ENCODE peak calls at places on chromosomes 11 and 22, in seven cellular contexts. Q is CD8-positive, alpha-beta memory T cell; T is pancreas; B is psoas muscle; L is aorta; H is body of pancreas; S is IMR-90. R is an unnamed sample. For H3K36me3 and H3K9me3, the result is how much of the 10 kb centered on the place peaks cover.

GRCh38 chr22:24441406-24442351 is 14.3 kb downstream of the ADORA2A start:
- DNase-seq in T (no peak), S (no peak), B (no peak), H (no peak), Q (no peak), L (peak), R (no peak)

GRCh38 chr11:37177721-37178120 is 579.7 kb upstream of the RAG2 start:
- DNase-seq in Q (no peak), H (no peak), L (no peak), T (no peak), B (no peak), S (no peak), R (no peak)

GRCh38 chr11:114044042-114044871 is 15.3 kb upstream of the ZBTB16 start:
- DNase-seq in H (no peak), Q (no peak), L (no peak), T (no peak), B (no peak), S (no peak), R (no peak)

GRCh38 chr11:2975594-2975993 is 16.5 kb downstream of the NAP1L4 start:
- DNase-seq in T (no peak), Q (peak), S (peak), L (no peak), H (peak), B (no peak), R (no peak)

GRCh38 chr22:39954584-39955055 is 5.6 kb upstream of the TMA7B start:
- DNase-seq in H (no peak), Q (no peak), L (no peak), T (no peak), B (no peak), S (peak), R (no peak)

GRCh38 chr22:36238348-36239149 is 778 bp downstream of the APOL2 start:
- DNase-seq in Q (no peak), S (no peak), B (peak), T (peak), L (no peak), H (peak), R (no peak)

GRCh38 chr11:62420882-62421281 is 2.0 kb downstream of the SCGB1A1 start:
- DNase-seq in L (no peak), H (no peak), T (no peak), S (no peak), B (no peak), Q (no peak), R (no peak)

GRCh38 chr22:36930041-36930935 is 16.9 kb downstream of the CSF2RB start:
- DNase-seq in L (no peak), B (no peak), H (no peak), T (no peak), S (no peak), Q (no peak), R (no peak)

GRCh38 chr22:41191467-41191866 is 13.6 kb upstream of the L3MBTL2 start:
- DNase-seq in B (no peak), S (no peak), H (no peak), Q (no peak), T (no peak), L (no peak), R (no peak)

GRCh38 chr11:57778318-57779037 is 16.9 kb downstream of the CTNND1 start:
- DNase-seq in S (peak), H (peak), T (peak), B (peak), Q (no peak), L (peak), R (peak)

GRCh38 chr11:104337273-104337672 is 173.3 kb upstream of the PDGFD start:
- DNase-seq in S (no peak), B (no peak), Q (no peak), H (no peak), T (no peak), L (no peak), R (no peak)

GRCh38 chr22:31272522-31273446 is 19.5 kb downstream of the PIK3IP1 start:
- DNase-seq in L (peak), Q (no peak), H (peak), S (peak), B (no peak), T (no peak), R (peak)

GRCh38 chr11:119179983-119180382 is 5.3 kb upstream of the NHERF4 start:
- DNase-seq in T (peak), L (no peak), B (no peak), Q (no peak), S (no peak), H (no peak), R (no peak)

GRCh38 chr22:50443801-50444625 is 30.8 kb downstream of the SBF1 start:
- DNase-seq in Q (no peak), L (no peak), S (no peak), B (peak), H (no peak), T (no peak), R (no peak)

GRCh38 chr11:69493931-69494821 is 12.7 kb downstream of the LINC01488 start:
- DNase-seq in B (peak), T (no peak), Q (no peak), H (no peak), L (peak), S (no peak), R (no peak)

GRCh38 chr22:19902245-19902699 is 39.3 kb upstream of the COMT start:
- DNase-seq in H (no peak), L (no peak), T (no peak), S (no peak), B (no peak), Q (no peak), R (no peak)

GRCh38 chr11:108221981-108222685 is at the start of gene NPAT:
- DNase-seq in Q (peak), B (no peak), S (no peak), L (no peak), T (no peak), H (no peak), R (no peak)

GRCh38 chr22:37304595-37305343 is 22.5 kb downstream of the CYTH4 start:
- DNase-seq in S (peak), T (no peak), Q (no peak), L (no peak), B (no peak), H (no peak), R (no peak)

GRCh38 chr11:10303558-10304363 is 1.1 kb upstream of the ADM start:
- DNase-seq in T (peak), S (peak), Q (no peak), L (peak), H (peak), B (peak), R (peak)

GRCh38 chr11:118653684-118654390 is 25.6 kb downstream of the TREH start:
- DNase-seq in T (no peak), S (no peak), L (peak), Q (no peak), H (no peak), B (no peak), R (no peak)

GRCh38 chr11:66438009-66438503 is 592 bp downstream of the MRPL11 start:
- DNase-seq in H (no peak), S (no peak), T (no peak), L (no peak), Q (no peak), B (no peak), R (no peak)

GRCh38 chr11:131195801-131196517 is 174.5 kb upstream of the NTM start:
- DNase-seq in B (no peak), H (peak), Q (no peak), S (peak), T (peak), L (no peak), R (peak)

GRCh38 chr11:19777342-19778102 is 64.9 kb downstream of the NAV2 start:
- DNase-seq in S (peak), T (peak), L (no peak), B (no peak), H (peak), Q (no peak), R (no peak)

GRCh38 chr11:130909650-130910049 is 6.6 kb downstream of the SNX19 start:
- DNase-seq in B (no peak), L (no peak), T (no peak), Q (no peak), S (peak), H (no peak), R (no peak)

GRCh38 chr11:106786251-106786650 is 232.0 kb downstream of the GUCY1A2 start:
- DNase-seq in H (no peak), L (no peak), S (no peak), T (no peak), B (no peak), Q (no peak), R (no peak)

GRCh38 chr11:27723685-27724084 is 23.4 kb upstream of the BDNF start:
- DNase-seq in L (no peak), H (no peak), T (no peak), S (peak), B (no peak), Q (no peak), R (no peak)

GRCh38 chr11:15208570-15209222 is 94.0 kb downstream of the INSC start:
- DNase-seq in T (peak), S (peak), Q (peak), B (peak), L (peak), H (peak), R (peak)

GRCh38 chr22:24088796-24089195 is 77.7 kb downstream of the CABIN1 start:
- DNase-seq in H (no peak), T (no peak), S (peak), B (no peak), L (peak), Q (no peak), R (no peak)

GRCh38 chr11:79206951-79207350 is 233.9 kb downstream of the TENM4 start:
- DNase-seq in Q (no peak), S (no peak), H (no peak), B (no peak), L (no peak), T (no peak), R (no peak)

GRCh38 chr22:44309137-44309536 is 3.6 kb downstream of the SHISAL1 start:
- DNase-seq in L (no peak), S (peak), B (peak), H (no peak), T (no peak), Q (no peak), R (peak)

GRCh38 chr11:131099013-131099412 is 182.7 kb upstream of the SNX19 start:
- DNase-seq in B (no peak), H (no peak), T (no peak), S (peak), Q (no peak), L (no peak), R (no peak)

GRCh38 chr22:46008291-46008690 is 31.3 kb upstream of the WNT7B start:
- DNase-seq in S (no peak), Q (no peak), L (no peak), T (no peak), B (peak), H (no peak), R (peak)

GRCh38 chr22:46007003-46007847 is 30.3 kb upstream of the WNT7B start:
- DNase-seq in B (peak), L (peak), Q (no peak), T (peak), H (peak), S (peak), R (peak)

GRCh38 chr22:46006379-46007002 is 29.5 kb upstream of the WNT7B start:
- DNase-seq in T (peak), B (peak), S (peak), Q (peak), H (peak), L (peak), R (peak)

GRCh38 chr22:46008836-46009596 is 32.1 kb upstream of the WNT7B start:
- DNase-seq in Q (no peak), B (peak), S (no peak), H (no peak), T (no peak), L (peak), R (peak)

GRCh38 chr22:46007848-46008261 is 30.9 kb upstream of the WNT7B start:
- DNase-seq in S (peak), L (peak), T (peak), B (peak), Q (no peak), H (peak), R (peak)
- H3K4me3 ChIP-seq in S (no peak), L (no peak), T (no peak), B (no peak), Q (no peak), H (no peak), R (peak)

GRCh38 chr11:6488342-6488741 is 7.0 kb downstream of the TIMM10B start:
- DNase-seq in H (no peak), Q (no peak), B (no peak), L (no peak), T (no peak), S (no peak), R (no peak)
- H3K36me3 ChIP-seq in H (under half), Q (under half), B (under half), L (under half), T (under half), S (under half), R (half or more)

DNA sequence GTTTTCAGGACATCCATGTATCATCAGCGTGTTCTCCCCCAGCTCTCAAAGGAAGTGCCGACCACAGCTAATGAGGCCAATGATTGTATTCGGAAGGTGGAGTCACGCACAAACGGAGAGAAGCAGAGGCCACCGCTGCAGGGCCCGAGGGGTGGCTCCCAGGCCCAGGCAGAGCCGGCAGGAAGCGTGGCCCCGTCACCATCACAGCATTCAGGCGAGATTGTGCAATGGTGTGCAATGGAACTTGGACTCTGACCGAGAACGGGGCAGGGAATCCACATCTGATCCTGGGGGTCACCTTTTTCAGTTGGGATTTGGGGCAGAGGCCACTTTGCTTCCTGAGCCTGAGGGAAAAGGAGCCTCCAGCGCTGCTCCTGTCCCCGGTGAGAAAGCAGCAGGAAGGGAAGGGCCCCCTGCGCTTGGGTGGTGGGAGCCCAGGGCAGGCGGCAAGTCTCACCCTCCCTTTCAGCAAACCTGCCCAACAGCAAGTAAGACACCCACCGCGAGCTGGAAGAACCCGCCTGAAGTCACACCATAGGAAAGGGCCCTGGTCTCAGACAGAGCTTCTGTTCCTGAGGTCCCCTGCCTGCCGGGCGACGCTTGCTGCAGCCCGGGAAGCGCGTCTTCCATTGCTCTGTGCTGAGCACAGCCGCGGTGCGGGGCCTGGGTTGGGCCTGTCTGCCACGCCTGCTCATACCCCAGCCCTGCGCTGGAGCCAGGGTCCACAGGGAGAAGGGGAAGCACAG is 1430.7 kb downstream of the BRD1 start:
- DNase-seq in L (peak), S (no peak), T (no peak), B (no peak), H (no peak), Q (no peak), R (no peak)
- H3K9me3 ChIP-seq in L (under half), S (under half), T (under half), B (under half), H (under half), Q (under half), R (under half)

GRCh38 chr22:25744694-25745093 is 2.7 kb downstream of the MYO18B start:
- DNase-seq in T (no peak), B (no peak), L (no peak), Q (no peak), S (no peak), H (no peak), R (no peak)

GRCh38 chr22:25739659-25740344 is 2.2 kb upstream of the MYO18B start:
- DNase-seq in T (no peak), B (no peak), S (no peak), H (no peak), L (no peak), Q (no peak), R (no peak)

GRCh38 chr22:25742918-25743708 is 1.1 kb downstream of the MYO18B start:
- DNase-seq in T (no peak), Q (no peak), S (no peak), B (no peak), L (no peak), H (no peak), R (no peak)

GRCh38 chr22:25745341-25746011 is 3.5 kb downstream of the MYO18B start:
- DNase-seq in L (no peak), Q (no peak), S (peak), T (no peak), B (no peak), H (no peak), R (no peak)

DNA sequence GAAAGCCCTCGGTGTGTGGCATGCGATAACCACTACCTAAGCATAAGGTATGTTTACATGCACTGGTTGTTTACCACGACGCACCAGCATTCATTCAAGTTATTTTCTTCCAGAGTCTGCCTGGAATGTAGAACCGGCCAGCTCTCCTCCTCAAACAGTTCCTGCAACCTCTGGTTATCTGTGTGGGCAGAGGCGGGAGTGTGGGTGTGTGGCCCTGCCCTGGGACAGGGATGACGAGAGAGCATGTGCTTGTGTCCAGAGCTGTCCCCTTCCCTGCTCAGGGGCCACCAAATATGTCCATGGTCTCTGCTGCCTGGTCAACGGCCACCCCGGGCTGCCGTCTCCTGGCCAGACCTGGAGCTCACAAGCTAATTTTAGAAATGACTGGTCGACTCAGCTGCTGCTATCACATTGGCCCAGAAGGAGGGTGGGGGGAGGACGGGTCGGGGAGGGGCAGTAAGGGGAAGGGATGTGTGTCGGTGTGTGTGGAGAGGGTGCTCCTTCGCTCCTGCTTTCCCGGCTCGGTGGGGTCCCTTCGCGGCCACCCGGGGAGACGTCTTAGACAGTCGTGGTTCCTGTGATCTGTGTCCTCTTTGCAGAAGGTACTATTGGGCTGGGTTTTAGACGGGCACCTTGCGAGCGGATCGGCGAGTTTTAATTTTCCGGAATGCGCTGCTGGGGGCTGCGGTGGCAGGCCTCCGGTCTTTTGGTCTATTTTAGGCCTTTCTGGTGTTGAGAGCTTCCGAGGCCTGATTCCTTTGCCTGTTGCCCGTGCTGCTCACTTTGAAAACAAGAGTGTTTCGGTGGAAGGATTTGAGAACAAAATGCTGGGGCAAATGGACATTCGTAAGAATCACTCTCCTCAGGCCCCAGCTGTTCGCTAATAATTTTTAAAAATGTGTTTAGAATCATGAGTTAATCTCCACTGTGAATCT is at the start of gene MYO18B:
- DNase-seq in Q (no peak), B (peak), T (no peak), L (peak), S (no peak), H (no peak), R (no peak)
- H3K4me3 ChIP-seq in Q (no peak), B (peak), T (no peak), L (peak), S (no peak), H (no peak), R (no peak)

GRCh38 chr11:47229161-47229560 is 14.4 kb downstream of the DDB2 start:
- DNase-seq in Q (no peak), B (no peak), H (no peak), T (no peak), L (no peak), S (no peak), R (no peak)

GRCh38 chr11:47220401-47220821 is 5.6 kb downstream of the DDB2 start:
- DNase-seq in L (no peak), Q (no peak), H (no peak), T (no peak), B (no peak), S (peak), R (no peak)

DNA sequence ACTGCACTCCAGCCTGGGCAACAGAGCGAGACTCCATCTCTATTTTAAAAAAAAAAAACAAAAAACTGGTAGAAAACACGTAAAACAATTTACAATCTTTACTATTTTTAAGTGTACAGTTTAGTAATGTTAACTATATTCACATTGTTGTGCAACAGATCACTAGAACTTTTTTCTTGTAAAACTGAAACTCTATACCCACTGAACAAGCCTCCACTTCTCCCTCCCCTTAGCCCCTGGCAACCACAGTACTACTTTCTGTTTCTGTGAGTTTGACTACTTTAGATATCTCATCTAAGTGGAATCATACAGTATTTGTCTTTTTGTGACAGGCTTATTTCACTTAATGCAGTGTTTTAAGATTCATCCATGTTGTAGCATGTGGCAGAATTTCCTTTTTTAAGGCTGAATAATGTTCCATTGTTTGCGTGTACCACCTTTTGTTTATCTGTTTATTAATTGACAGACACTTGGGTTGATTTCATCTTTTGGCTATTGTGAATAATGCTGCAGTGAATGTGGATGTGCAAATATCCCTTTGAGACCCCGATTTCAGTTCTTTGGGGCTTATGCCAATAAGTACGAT is 10.9 kb downstream of the DDB2 start:
- DNase-seq in B (no peak), Q (no peak), S (peak), H (no peak), T (no peak), L (no peak), R (no peak)
- H3K36me3 ChIP-seq in B (under half), Q (under half), S (under half), H (under half), T (under half), L (under half), R (under half)